ENCODE peak calls at places on chromosomes 7 and 10, in eight cellular contexts. L is H9, P is AG04450, W is ovary, V is progenitor cell of endocrine pancreas, T is Calu3, B is breast epithelium, F is RWPE1. Q is an unnamed sample.

GRCh38 chr10:114708717-114709352 is 50.8 kb upstream of the ABLIM1 start:
- DNase-seq in L (no peak), P (peak), W (no peak), V (no peak), T (no peak), B (no peak), F (peak), Q (no peak)

GRCh38 chr10:93368210-93368609 is 113.9 kb downstream of the MYOF start:
- DNase-seq in L (no peak), P (no peak), W (no peak), V (no peak), T (no peak), B (no peak), F (no peak), Q (no peak)

GRCh38 chr7:157793973-157794763 is 457.4 kb downstream of the DNAJB6 start:
- DNase-seq in L (no peak), P (no peak), W (no peak), V (no peak), T (no peak), B (no peak), F (no peak), Q (no peak)

GRCh38 chr7:26398436-26399308 is 107.0 kb downstream of the SNX10 start:
- DNase-seq in L (peak), P (no peak), W (peak), V (peak), T (peak), B (peak), F (peak), Q (peak)

GRCh38 chr7:4607321-4607729 is 74.8 kb upstream of the FOXK1 start:
- DNase-seq in L (no peak), P (no peak), W (no peak), V (no peak), T (no peak), B (no peak), F (no peak), Q (no peak)

GRCh38 chr7:140156460-140157080 is 20.2 kb downstream of the KDM7A start:
- DNase-seq in L (no peak), P (no peak), W (no peak), V (no peak), T (no peak), B (no peak), F (no peak), Q (no peak)

GRCh38 chr10:62924344-62924748 is 108.2 kb upstream of the EGR2 start:
- DNase-seq in L (peak), P (no peak), W (no peak), V (peak), T (peak), B (no peak), F (peak), Q (no peak)

GRCh38 chr7:150415161-150416160 is 35.0 kb upstream of the GIMAP8 start:
- DNase-seq in L (peak), P (no peak), W (no peak), V (no peak), T (no peak), B (no peak), F (no peak), Q (no peak)

GRCh38 chr7:132084776-132085388 is 491.4 kb downstream of the PLXNA4 start:
- DNase-seq in L (peak), P (no peak), W (no peak), V (no peak), T (no peak), B (no peak), F (no peak), Q (no peak)

GRCh38 chr7:73376671-73377412 is 48.9 kb downstream of the FKBP6 start:
- DNase-seq in L (no peak), P (no peak), W (no peak), V (no peak), T (no peak), B (no peak), F (no peak), Q (no peak)

GRCh38 chr7:36182854-36183604 is 30.0 kb downstream of the EEPD1 start:
- DNase-seq in L (no peak), P (no peak), W (no peak), V (no peak), T (no peak), B (no peak), F (no peak), Q (no peak)

GRCh38 chr7:132117636-132118035 is 458.6 kb downstream of the PLXNA4 start:
- DNase-seq in L (no peak), P (no peak), W (no peak), V (no peak), T (no peak), B (no peak), F (no peak), Q (no peak)

GRCh38 chr10:59561397-59562121 is 148.1 kb downstream of the SLC16A9 start:
- DNase-seq in L (no peak), P (no peak), W (no peak), V (no peak), T (no peak), B (no peak), F (no peak), Q (no peak)

GRCh38 chr10:91493313-91493712 is 83.2 kb downstream of the HECTD2 start:
- DNase-seq in L (no peak), P (no peak), W (no peak), V (no peak), T (no peak), B (no peak), F (peak), Q (no peak)

GRCh38 chr7:17557305-17557704 is 258.9 kb downstream of the AHR start:
- DNase-seq in L (no peak), P (no peak), W (no peak), V (no peak), T (no peak), B (no peak), F (no peak), Q (no peak)

GRCh38 chr7:93442478-93443224 is 131.9 kb downstream of the CALCR start:
- DNase-seq in L (peak), P (no peak), W (no peak), V (peak), T (peak), B (no peak), F (peak), Q (peak)

GRCh38 chr7:17320102-17320497 is 21.6 kb downstream of the AHR start:
- DNase-seq in L (no peak), P (no peak), W (no peak), V (no peak), T (no peak), B (no peak), F (no peak), Q (no peak)

GRCh38 chr7:44372560-44373417 is 47.4 kb upstream of the CAMK2B start:
- DNase-seq in L (no peak), P (no peak), W (no peak), V (no peak), T (no peak), B (peak), F (no peak), Q (no peak)

GRCh38 chr10:115854740-115855435 is 418.1 kb downstream of the GFRA1 start:
- DNase-seq in L (no peak), P (no peak), W (no peak), V (no peak), T (no peak), B (no peak), F (peak), Q (no peak)

GRCh38 chr10:126012485-126012884 is 116.1 kb downstream of the FANK1 start:
- DNase-seq in L (no peak), P (no peak), W (no peak), V (no peak), T (no peak), B (no peak), F (peak), Q (no peak)

GRCh38 chr10:126011995-126012394 is 115.6 kb downstream of the FANK1 start:
- DNase-seq in L (no peak), P (no peak), W (no peak), V (no peak), T (no peak), B (no peak), F (no peak), Q (no peak)

GRCh38 chr10:126014309-126014708 is 117.9 kb downstream of the FANK1 start:
- DNase-seq in L (no peak), P (peak), W (no peak), V (no peak), T (peak), B (no peak), F (no peak), Q (no peak)

GRCh38 chr10:126016156-126016805 is 119.9 kb downstream of the FANK1 start:
- DNase-seq in L (no peak), P (no peak), W (no peak), V (no peak), T (peak), B (no peak), F (peak), Q (no peak)

GRCh38 chr10:126013489-126014281 is 117.3 kb downstream of the FANK1 start:
- DNase-seq in L (peak), P (peak), W (no peak), V (no peak), T (peak), B (no peak), F (peak), Q (no peak)
- TF ChIP-seq CTCF in L (peak), P (peak), W (no peak), V (peak), T (no peak), B (no peak), F (no peak), Q (no peak)

DNA sequence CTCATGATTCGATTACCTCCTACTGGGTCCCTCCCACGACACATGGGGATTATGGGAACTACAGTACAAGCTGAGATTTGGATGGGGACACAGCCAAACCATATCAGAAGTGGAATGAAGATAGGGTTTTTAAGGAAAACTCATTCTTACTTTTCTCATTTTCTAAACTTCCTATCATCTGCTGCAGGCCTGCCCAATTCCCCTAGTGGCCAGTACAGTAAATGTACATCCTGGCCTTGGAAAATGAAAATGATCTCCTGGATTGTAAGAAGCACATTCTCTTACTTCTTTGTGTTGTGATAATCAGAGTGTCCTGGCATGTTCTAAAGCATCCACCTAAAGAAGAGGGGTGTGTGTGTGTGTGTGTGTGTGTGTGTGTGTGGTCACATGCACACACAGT is 421.7 kb downstream of the LRMDA start:
- DNase-seq in L (no peak), P (no peak), W (no peak), V (no peak), T (no peak), B (no peak), F (no peak), Q (no peak)
- TF ChIP-seq CTCF in L (peak), P (peak), W (no peak), V (peak), T (peak), B (no peak), F (peak), Q (peak)

GRCh38 chr7:100825215-100825671 is 2.1 kb downstream of the EPHB4 start:
- DNase-seq in L (no peak), P (no peak), W (peak), V (no peak), T (no peak), B (no peak), F (peak), Q (no peak)

GRCh38 chr7:100825760-100826545 is 1.4 kb downstream of the EPHB4 start:
- DNase-seq in L (no peak), P (no peak), W (no peak), V (no peak), T (no peak), B (no peak), F (peak), Q (no peak)

GRCh38 chr7:100829150-100829716 is 1.9 kb upstream of the EPHB4 start:
- DNase-seq in L (peak), P (no peak), W (peak), V (no peak), T (no peak), B (no peak), F (no peak), Q (no peak)

GRCh38 chr7:100826546-100827329 is 585 bp downstream of the EPHB4 start:
- DNase-seq in L (no peak), P (no peak), W (peak), V (no peak), T (no peak), B (no peak), F (no peak), Q (no peak)

DNA sequence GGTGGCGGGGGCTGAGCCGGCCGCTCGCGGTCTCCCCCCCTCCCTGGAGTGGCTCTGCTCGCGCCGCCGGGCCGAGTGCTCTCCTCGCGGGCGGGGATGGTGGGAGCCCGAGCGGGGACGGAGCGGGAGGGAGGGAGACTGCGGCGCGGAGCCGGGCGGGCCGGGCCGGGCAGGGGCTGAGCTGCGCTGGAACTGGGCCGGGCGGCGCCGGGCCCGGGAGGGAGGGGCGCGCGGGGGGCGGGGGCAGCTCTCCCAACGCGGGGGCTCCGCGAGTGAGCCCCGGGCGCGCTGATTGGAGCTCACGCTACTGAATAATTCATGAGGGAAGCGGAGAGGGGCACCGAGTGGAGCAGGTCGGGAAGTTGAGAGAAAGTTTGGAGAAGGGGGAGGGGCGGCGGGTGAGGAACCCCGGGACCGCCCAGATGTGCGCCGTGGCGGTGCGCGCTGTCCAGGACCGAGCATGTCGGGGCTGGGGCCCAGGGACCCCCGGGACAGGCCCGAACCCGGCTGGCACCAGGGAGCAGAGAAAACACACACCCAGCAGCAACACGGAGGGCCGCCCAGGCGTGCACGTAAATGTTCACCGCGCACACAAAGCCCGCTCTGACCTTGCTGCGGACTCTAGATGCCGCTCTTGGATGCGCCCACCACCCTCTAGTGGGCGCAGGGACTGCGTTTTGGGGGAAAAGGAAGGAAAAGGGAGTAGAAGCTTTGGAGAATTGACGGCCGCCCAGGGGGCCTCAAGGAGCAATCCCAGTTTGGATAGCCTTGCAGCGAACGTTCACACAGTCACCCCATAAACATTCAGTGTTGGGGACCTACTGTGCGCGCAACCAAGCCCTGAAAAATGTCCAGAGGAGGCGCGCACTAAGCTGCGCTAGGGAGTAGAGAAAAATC is at the start of gene EPHB4:
- DNase-seq in L (peak), P (peak), W (peak), V (peak), T (peak), B (peak), F (peak), Q (no peak)
- TF ChIP-seq CTCF in L (peak), P (peak), W (peak), V (peak), T (peak), B (no peak), F (peak), Q (no peak)

DNA sequence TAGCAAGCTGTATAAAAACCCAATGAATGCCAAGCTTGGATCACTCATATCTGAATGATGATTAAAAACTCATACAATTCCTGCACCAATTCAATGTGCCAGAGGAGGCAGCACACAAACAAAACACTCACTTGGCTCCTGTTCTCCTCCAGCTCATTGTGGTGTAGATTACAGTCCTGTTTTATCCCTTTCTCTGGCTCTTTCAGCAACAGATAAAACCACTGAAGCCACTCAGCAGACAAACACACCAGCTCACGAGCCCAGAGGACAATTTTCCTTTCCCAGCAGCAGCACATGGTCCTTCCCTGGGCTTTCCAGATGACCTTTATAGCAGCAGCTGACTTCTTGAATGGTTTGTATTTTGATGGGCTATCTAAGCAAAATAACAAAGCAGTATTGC is 107.3 kb upstream of the STARD3NL start:
- DNase-seq in L (peak), P (no peak), W (no peak), V (no peak), T (peak), B (no peak), F (no peak), Q (no peak)
- TF ChIP-seq CTCF in L (peak), P (peak), W (peak), V (peak), T (peak), B (no peak), F (no peak), Q (peak)

Q was measured in GM12864.